ENCODE peak calls at places on chromosomes 12 and 14, in six cellular contexts. S is WTC11, Z is astrocyte of the cerebellum, N is glutamatergic neuron, K is AG10803, F is GM13977. H is an unnamed sample.

GRCh38 chr14:35944847-35945246 is 118.7 kb downstream of the BRMS1L start:
- DNase-seq in K (no peak), Z (no peak), S (peak), F (peak), N (peak), H (peak)

GRCh38 chr14:105881021-105881930 is 354.9 kb downstream of the TMEM121 start:
- DNase-seq in Z (no peak), N (peak), F (no peak), S (peak), K (no peak), H (no peak)

GRCh38 chr14:80621701-80622100 is 319.8 kb downstream of the CEP128 start:
- DNase-seq in S (no peak), K (peak), N (no peak), Z (no peak), F (no peak), H (no peak)

GRCh38 chr12:94636462-94637085 is 13.8 kb downstream of the TMCC3 start:
- DNase-seq in F (no peak), Z (no peak), S (no peak), K (no peak), N (no peak), H (no peak)

GRCh38 chr12:111993290-111994150 is 19.4 kb downstream of the TMEM116 start:
- DNase-seq in K (no peak), F (no peak), S (no peak), Z (no peak), N (no peak), H (no peak)

GRCh38 chr12:104466694-104467345 is 10.1 kb downstream of the CHST11 start:
- DNase-seq in K (no peak), N (no peak), Z (no peak), F (no peak), S (no peak), H (no peak)

GRCh38 chr14:61140872-61141271 is 140.3 kb downstream of the TMEM30B start:
- DNase-seq in S (no peak), Z (peak), F (no peak), N (no peak), K (peak), H (no peak)

GRCh38 chr12:128783129-128783574 is 40.6 kb downstream of the SLC15A4 start:
- DNase-seq in F (peak), S (no peak), K (peak), N (no peak), Z (no peak), H (no peak)

GRCh38 chr14:100827140-100827517 is 1.2 kb downstream of the MEG3 start:
- DNase-seq in Z (no peak), F (no peak), K (no peak), S (no peak), N (no peak), H (no peak)

GRCh38 chr12:89210277-89210676 is 142.0 kb downstream of the DUSP6 start:
- DNase-seq in Z (no peak), K (no peak), S (no peak), N (no peak), F (no peak), H (no peak)

GRCh38 chr12:26629864-26630263 is 203.1 kb downstream of the ITPR2 start:
- DNase-seq in Z (no peak), F (no peak), K (peak), S (no peak), N (no peak), H (no peak)

GRCh38 chr12:52082668-52082987 is 3.1 kb downstream of the SMIM41 start:
- DNase-seq in F (no peak), N (no peak), S (no peak), K (no peak), Z (no peak), H (no peak)

GRCh38 chr12:52082988-52083637 is 3.6 kb downstream of the SMIM41 start:
- DNase-seq in N (peak), F (peak), Z (no peak), S (peak), K (peak), H (peak)

GRCh38 chr12:52083638-52083996 is 4.1 kb downstream of the SMIM41 start:
- DNase-seq in F (no peak), N (no peak), Z (no peak), K (no peak), S (no peak), H (no peak)

GRCh38 chr12:52081263-52081733 is 1.8 kb downstream of the SMIM41 start:
- DNase-seq in F (peak), Z (no peak), S (no peak), K (no peak), N (no peak), H (no peak)

GRCh38 chr12:52082026-52082667 is 2.6 kb downstream of the SMIM41 start:
- DNase-seq in Z (no peak), N (peak), K (peak), F (no peak), S (no peak), H (no peak)
- TF ChIP-seq CTCF in Z (no peak), N (no peak), K (no peak), F (no peak), S (no peak), H (no peak)

DNA sequence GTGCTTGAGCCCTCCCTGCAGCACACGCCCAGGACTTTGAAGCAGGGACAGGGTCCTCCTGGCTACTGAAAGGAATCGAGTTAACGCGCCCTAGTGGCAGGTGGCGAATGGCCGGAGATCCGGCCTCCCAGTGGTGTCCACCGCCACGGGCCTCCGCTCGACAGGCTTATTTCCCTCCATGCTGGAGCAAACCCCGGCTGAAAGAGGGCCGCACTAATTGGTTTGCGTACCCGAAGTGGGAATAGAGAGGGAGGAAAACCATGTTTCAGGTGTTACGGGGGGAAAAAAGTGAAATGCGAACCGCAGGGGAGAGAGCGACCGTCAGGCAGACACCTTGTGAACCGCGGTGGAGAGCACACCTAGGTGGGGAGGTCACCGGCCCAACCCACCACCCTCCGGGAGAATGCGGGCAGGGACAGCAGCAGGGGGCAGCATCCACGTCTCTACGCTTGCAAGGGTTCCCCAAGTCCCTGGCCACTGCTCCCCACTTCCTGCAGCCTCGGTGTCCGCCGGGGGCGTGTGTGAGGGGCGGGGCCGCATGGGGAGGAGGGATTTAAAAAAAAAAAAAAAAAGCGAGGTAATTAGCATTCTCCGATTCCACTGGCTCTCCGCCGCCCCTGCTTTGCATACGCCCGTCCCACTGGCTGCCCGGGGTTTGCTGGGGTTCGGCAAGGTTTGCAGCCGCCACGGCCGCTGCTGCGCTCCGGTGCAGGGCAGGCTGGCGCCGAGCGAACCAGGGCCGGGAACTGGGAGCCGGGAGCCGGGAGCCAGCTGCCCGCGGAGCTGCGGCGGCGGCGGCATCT is 224.6 kb upstream of the CRY1 start:
- DNase-seq in F (peak), N (peak), Z (peak), S (peak), K (peak), H (peak)
- TF ChIP-seq CTCF in F (no peak), N (peak), Z (peak), S (no peak), K (peak), H (peak)

DNA sequence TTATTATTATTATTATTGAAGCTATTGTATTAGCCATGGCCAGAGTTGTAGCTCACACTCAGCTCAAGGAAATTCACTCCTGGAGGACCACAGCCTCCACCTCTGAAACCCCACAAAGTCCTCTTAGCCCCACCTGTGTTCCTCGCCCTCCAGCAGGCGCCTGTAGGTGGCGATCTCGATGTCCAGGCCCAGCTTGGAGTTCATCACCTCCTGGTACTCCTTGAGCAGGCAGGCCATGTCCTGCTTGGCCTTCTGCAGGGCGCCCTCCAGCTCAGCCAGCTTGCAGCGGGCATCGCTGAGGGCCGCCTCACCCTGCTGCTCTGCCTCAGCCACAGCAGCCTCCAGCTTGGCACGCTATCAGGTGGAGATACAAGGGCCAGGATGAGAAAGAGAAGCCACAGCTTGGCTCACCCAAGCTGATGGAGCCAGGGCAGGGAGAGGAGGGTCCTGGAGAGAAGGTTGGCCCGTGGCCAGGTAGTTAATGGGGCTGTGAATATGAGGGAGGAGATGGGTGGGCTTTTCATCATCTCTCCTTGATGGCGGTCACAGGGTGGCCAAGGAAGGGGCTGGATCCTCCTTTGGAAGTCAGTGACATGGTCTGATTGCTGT is 5.1 kb downstream of the KRT85 start:
- DNase-seq in Z (no peak), F (no peak), N (no peak), S (peak), K (no peak), H (peak)
- TF ChIP-seq CTCF in Z (no peak), F (peak), N (no peak), S (peak), K (no peak), H (no peak)

GRCh38 chr12:53061404-53062010 is 11.6 kb downstream of the TNS2 start:
- DNase-seq in Z (no peak), K (no peak), S (peak), N (no peak), F (no peak), H (no peak)
- TF ChIP-seq CTCF in Z (peak), K (peak), S (no peak), N (no peak), F (peak), H (no peak)